ENCODE peak calls at places on chromosomes 3 and 15, in four cellular contexts. A, Z, Q and E are unnamed samples.

GRCh38 chr15:88646951-88647350 is 8.1 kb downstream of the ISG20 start:
- DNase-seq in Z (no peak), Q (no peak), A (no peak), E (no peak)

GRCh38 chr3:113747719-113748046 is 848 bp downstream of the ATP6V1A start:
- DNase-seq in Q (peak; percentile 65), Z (no peak), A (no peak), E (no peak)

GRCh38 chr15:27250223-27250622 is 279.2 kb downstream of the GABRG3 start:
- DNase-seq in A (no peak), Q (no peak), Z (no peak), E (no peak)

GRCh38 chr3:171895890-171896289 is 52.7 kb downstream of the TMEM212 start:
- DNase-seq in Z (no peak), Q (no peak), A (no peak), E (no peak)

GRCh38 chr3:122942937-122943827 is 84.4 kb downstream of the SEMA5B start:
- DNase-seq in Q (peak; percentile 40), A (no peak), Z (peak; percentile 6), E (peak; percentile 69)

GRCh38 chr3:132242790-132243189 is 74.4 kb upstream of the ACP3 start:
- DNase-seq in Z (no peak), Q (no peak), A (no peak), E (no peak)

GRCh38 chr3:139982404-139982803 is 47.4 kb downstream of the CLSTN2 start:
- DNase-seq in Z (no peak), A (no peak), Q (no peak), E (no peak)

GRCh38 chr15:95604634-95605036 is 725.9 kb upstream of the NR2F2 start:
- DNase-seq in Z (no peak), Q (no peak), A (no peak), E (no peak)

GRCh38 chr3:13927295-13927694 is 47.4 kb upstream of the WNT7A start:
- DNase-seq in Z (no peak), A (no peak), Q (no peak), E (no peak)

GRCh38 chr3:186932281-186933181 is 2.2 kb downstream of the ST6GAL1 start:
- DNase-seq in Q (no peak), Z (no peak), A (no peak), E (no peak)

GRCh38 chr3:63909431-63909830 is 2.8 kb downstream of the SCAANT1 start:
- DNase-seq in Z (no peak), Q (no peak), A (no peak), E (no peak)

GRCh38 chr3:33364060-33364459 is 76.1 kb downstream of the UBP1 start:
- DNase-seq in Z (no peak), Q (no peak), A (no peak), E (no peak)

GRCh38 chr3:115402651-115403050 is 220.7 kb upstream of the GAP43 start:
- DNase-seq in Q (no peak), A (no peak), Z (no peak), E (no peak)

GRCh38 chr3:52723935-52724334 is 18.0 kb downstream of the SPCS1 start:
- DNase-seq in Q (no peak), Z (no peak), A (no peak), E (no peak)

GRCh38 chr3:144273611-144274010 is 302.0 kb downstream of the DIPK2A start:
- DNase-seq in Q (no peak), A (no peak), Z (no peak), E (no peak)

GRCh38 chr15:66848666-66849392 is 146.8 kb downstream of the SMAD6 start:
- DNase-seq in A (no peak), Q (no peak), Z (no peak), E (no peak)

GRCh38 chr3:185647880-185648210 is 61.8 kb downstream of the SENP2 start:
- DNase-seq in A (no peak), Q (no peak), Z (no peak), E (no peak)

GRCh38 chr3:129197341-129197740 is 13.6 kb upstream of the CNBP start:
- DNase-seq in Q (no peak), Z (no peak), A (no peak), E (no peak)

GRCh38 chr3:186826316-186826977 is 16.1 kb upstream of the ADIPOQ start:
- DNase-seq in Z (no peak), A (no peak), Q (peak; percentile 34), E (no peak)

GRCh38 chr3:149967067-149967685 is 3.5 kb downstream of the PFN2 start:
- DNase-seq in Q (no peak), A (no peak), Z (no peak), E (no peak)